ENCODE peak calls at places on chromosomes 13 and 19, in four cellular contexts. Z is mucosa of descending colon, H is osteoblast, E is choroid plexus epithelial cell. J is an unnamed sample.

GRCh38 chr13:90622547-90622946 is 724.9 kb upstream of the MIR17HG start:
- DNase-seq in Z (no peak), H (no peak), E (peak), J (peak)

GRCh38 chr19:30898353-30899103 is 450.7 kb downstream of the TSHZ3 start:
- DNase-seq in Z (no peak), H (no peak), E (no peak), J (no peak)

GRCh38 chr19:55209430-55210119 is at the start of gene PTPRH:
- DNase-seq in Z (peak), H (no peak), E (no peak), J (no peak)

GRCh38 chr19:30212574-30212973 is 159.6 kb upstream of the ZNF536 start:
- DNase-seq in Z (no peak), H (no peak), E (no peak), J (no peak)

GRCh38 chr13:41802684-41803554 is 158.0 kb downstream of the VWA8 start:
- DNase-seq in Z (no peak), H (no peak), E (peak), J (no peak)

GRCh38 chr19:52492201-52492960 is 35.1 kb upstream of the ZNF808 start:
- DNase-seq in Z (peak), H (no peak), E (no peak), J (no peak)

GRCh38 chr19:34778342-34778741 is 5.3 kb upstream of the ZNF599 start:
- DNase-seq in Z (no peak), H (no peak), E (no peak), J (no peak)

GRCh38 chr19:18520848-18521691 is 800 bp downstream of the ELL start:
- DNase-seq in Z (peak), H (peak), E (no peak), J (peak)

GRCh38 chr13:113115363-113116205 is 7.0 kb upstream of the F10 start:
- DNase-seq in Z (no peak), H (peak), E (no peak), J (no peak)

GRCh38 chr19:30558793-30559192 is 186.6 kb downstream of the ZNF536 start:
- DNase-seq in Z (no peak), H (no peak), E (no peak), J (no peak)

GRCh38 chr19:6020972-6021805 is 43.2 kb upstream of the RANBP3 start:
- DNase-seq in Z (peak), H (peak), E (no peak), J (no peak)

GRCh38 chr13:43986395-43986794 is 106.7 kb downstream of the LACC1 start:
- DNase-seq in Z (no peak), H (no peak), E (no peak), J (no peak)

GRCh38 chr13:99015606-99016520 is 38.0 kb upstream of the DOCK9 start:
- DNase-seq in Z (no peak), H (no peak), E (peak), J (no peak)

GRCh38 chr13:21344662-21345176 is 114.4 kb downstream of the ZDHHC20 start:
- DNase-seq in Z (no peak), H (no peak), E (no peak), J (no peak)

GRCh38 chr13:34816543-34816942 is 125.5 kb upstream of the NBEA start:
- DNase-seq in Z (no peak), H (no peak), E (peak), J (peak)

GRCh38 chr19:49473868-49474544 is at the start of gene FLT3LG:
- DNase-seq in Z (peak), H (peak), E (peak), J (peak)

GRCh38 chr13:111414341-111414740 is 93.9 kb downstream of the TEX29 start:
- DNase-seq in Z (no peak), H (no peak), E (no peak), J (no peak)

GRCh38 chr13:111899714-111900389 is 167.1 kb upstream of the SOX1 start:
- DNase-seq in Z (no peak), H (no peak), E (no peak), J (no peak)

GRCh38 chr13:52061587-52061986 is 37.1 kb downstream of the UTP14C start:
- DNase-seq in Z (no peak), H (peak), E (no peak), J (no peak)

GRCh38 chr13:60990032-60990733 is 425.5 kb downstream of the PCDH20 start:
- DNase-seq in Z (peak), H (no peak), E (no peak), J (no peak)

GRCh38 chr13:99085139-99085845 is 107.4 kb upstream of the DOCK9 start:
- DNase-seq in Z (peak), H (peak), E (no peak), J (no peak)

GRCh38 chr13:25958983-25959382 is 92.8 kb downstream of the SHISA2 start:
- DNase-seq in Z (no peak), H (no peak), E (no peak), J (no peak)

GRCh38 chr19:36032251-36033104 is at the start of gene CLIP3:
- DNase-seq in Z (no peak), H (peak), E (peak), J (peak)

GRCh38 chr13:83881917-83882625 is at the start of gene SLITRK1:
- DNase-seq in Z (peak), H (peak), E (peak), J (no peak)

GRCh38 chr19:48915757-48916156 is 15.6 kb downstream of the NUCB1 start:
- DNase-seq in Z (no peak), H (no peak), E (no peak), J (no peak)

GRCh38 chr13:87678353-87678752 is 7.2 kb downstream of the SLITRK5 start:
- DNase-seq in Z (no peak), H (no peak), E (no peak), J (no peak)

GRCh38 chr19:3210347-3211017 is 14.0 kb upstream of the CELF5 start:
- DNase-seq in Z (peak), H (peak), E (peak), J (peak)

GRCh38 chr19:9565900-9566705 is 18.2 kb downstream of the ZNF121 start:
- DNase-seq in Z (no peak), H (no peak), E (peak), J (peak)

GRCh38 chr13:98761126-98761978 is 8.9 kb upstream of the SLC15A1 start:
- DNase-seq in Z (no peak), H (peak), E (peak), J (peak)

GRCh38 chr13:75372923-75373841 is 108.8 kb downstream of the TBC1D4 start:
- DNase-seq in Z (no peak), H (no peak), E (no peak), J (peak)

GRCh38 chr13:75373988-75374387 is 108.0 kb downstream of the TBC1D4 start:
- DNase-seq in Z (no peak), H (no peak), E (no peak), J (no peak)

GRCh38 chr13:75371223-75371622 is 110.7 kb downstream of the TBC1D4 start:
- DNase-seq in Z (no peak), H (no peak), E (no peak), J (no peak)

GRCh38 chr13:75369986-75370385 is 112.0 kb downstream of the TBC1D4 start:
- DNase-seq in Z (no peak), H (no peak), E (no peak), J (no peak)

DNA sequence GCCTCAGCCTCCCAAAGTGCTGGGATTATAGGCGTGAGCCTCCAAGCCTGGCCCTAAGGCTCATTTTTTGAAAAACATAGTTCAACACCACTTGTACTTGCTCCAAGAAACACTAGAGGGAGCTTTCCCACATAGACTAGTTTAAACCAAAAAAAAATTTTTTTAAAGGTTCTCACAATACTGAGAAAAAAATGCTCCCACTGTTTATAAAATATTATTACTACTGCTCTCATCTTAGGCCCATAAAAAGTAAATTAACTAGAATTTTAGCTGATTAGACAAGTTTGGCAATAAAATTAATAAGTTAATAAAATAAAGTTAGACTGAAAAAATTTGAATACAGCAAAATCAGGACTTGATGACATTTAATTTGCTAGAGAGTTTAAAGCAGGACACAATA is 109.5 kb downstream of the TBC1D4 start:
- DNase-seq in Z (peak), H (no peak), E (peak), J (peak)
- TF ChIP-seq CTCF in Z (peak), H (peak), E (peak), J (peak)

DNA sequence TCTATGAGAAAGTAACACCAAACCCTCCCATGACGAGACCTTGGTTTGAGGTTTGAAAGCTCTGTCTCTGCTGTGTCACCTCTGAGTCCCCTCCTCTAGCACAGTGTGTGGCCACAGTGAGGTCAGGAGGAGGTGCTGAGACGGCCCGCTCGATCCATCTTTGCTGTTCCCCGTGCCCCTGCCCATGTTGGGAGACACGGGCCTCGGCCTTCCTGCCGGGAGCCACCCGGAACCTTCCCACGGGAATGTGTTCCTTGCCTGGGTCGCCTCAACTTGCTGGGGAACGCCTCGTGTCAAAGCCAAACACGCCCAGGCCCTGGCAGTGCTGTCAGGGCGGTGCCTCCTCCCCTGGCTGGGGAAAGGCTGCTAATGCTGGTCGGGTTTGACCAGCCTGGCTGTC is 10.1 kb downstream of the NANOS3 start:
- DNase-seq in Z (peak), H (peak), E (no peak), J (no peak)
- H3K4me3 ChIP-seq in Z (no peak), H (no peak), E (no peak), J (no peak)

GRCh38 chr13:109233293-109233692 is 553.1 kb downstream of the IRS2 start:
- DNase-seq in Z (no peak), H (no peak), E (no peak), J (no peak)
- TF ChIP-seq CTCF in Z (no peak), H (no peak), E (no peak), J (no peak)

GRCh38 chr13:24167666-24168391 is 7.3 kb downstream of the SPATA13 start:
- DNase-seq in Z (no peak), H (no peak), E (no peak), J (peak)
- H3K4me3 ChIP-seq in Z (no peak), H (no peak), E (no peak), J (no peak)

GRCh38 chr19:50968709-50969412 is 530 bp downstream of the KLK6 start:
- DNase-seq in Z (no peak), H (no peak), E (no peak), J (no peak)

GRCh38 chr19:50969413-50969760 is at the start of gene KLK6:
- DNase-seq in Z (no peak), H (peak), E (no peak), J (no peak)

GRCh38 chr19:50963381-50963780 is 6.0 kb downstream of the KLK6 start:
- DNase-seq in Z (no peak), H (no peak), E (no peak), J (no peak)

GRCh38 chr19:50964266-50964665 is 5.1 kb downstream of the KLK6 start:
- DNase-seq in Z (no peak), H (peak), E (no peak), J (no peak)

GRCh38 chr19:50967924-50968708 is 1.3 kb downstream of the KLK6 start:
- DNase-seq in Z (no peak), H (peak), E (no peak), J (no peak)
- TF ChIP-seq CTCF in Z (no peak), H (no peak), E (no peak), J (no peak)

DNA sequence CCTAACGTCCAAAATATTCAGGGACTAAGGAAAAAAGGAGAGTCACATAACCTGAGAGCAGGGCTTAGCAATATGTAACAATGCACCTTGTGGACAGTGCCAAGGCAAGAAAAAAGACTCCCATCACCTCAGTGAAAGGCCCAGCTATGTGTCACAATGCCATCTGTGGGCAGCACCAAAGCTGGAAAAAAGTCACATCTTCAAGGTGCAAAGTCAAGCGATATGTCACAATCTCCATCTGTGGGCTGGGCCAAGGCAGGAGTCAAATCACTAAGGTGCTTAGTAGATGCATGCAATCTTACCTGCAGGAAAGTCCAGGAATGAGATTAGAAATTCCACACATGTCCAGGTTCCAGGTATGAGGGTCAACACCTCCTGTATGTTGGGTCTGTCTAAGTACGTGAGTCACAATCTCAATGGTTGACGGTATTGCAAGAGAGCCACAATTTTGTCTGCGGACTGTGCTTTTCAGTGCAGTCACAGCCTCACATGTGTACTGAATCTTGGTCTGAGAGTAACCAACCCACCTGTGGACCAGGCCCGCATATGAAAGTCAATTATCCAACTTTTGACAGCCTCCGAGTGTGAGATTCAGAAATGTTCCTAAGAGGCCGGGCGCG is 14.8 kb upstream of the ZNF43 start:
- DNase-seq in Z (no peak), H (no peak), E (no peak), J (no peak)
- H3K4me3 ChIP-seq in Z (no peak), H (peak), E (peak), J (peak)

GRCh38 chr19:917323-918151 is at the start of gene KISS1R:
- DNase-seq in Z (peak), H (peak), E (no peak), J (no peak)
- TF ChIP-seq CTCF in Z (no peak), H (peak), E (peak), J (peak)

J was measured in fibroblast of villous mesenchyme.